ENCODE peak calls at places on chromosomes 6 and 20, in seven cellular contexts. One of them, this sample, is unnamed. For H3K4me1, the result is how much of the 10 kb centered on the place peaks cover.

GRCh38 chr6:43276180-43277082 is 21.6 kb upstream of the SLC22A7 start:
- DNase-seq in lower lobe of right lung: no peak
- DNase-seq in psoas muscle: no peak
- DNase-seq in hepatocyte: peak
- DNase-seq in lung: no peak
- DNase-seq in body of pancreas: no peak
- DNase-seq in Panc1: no peak
- DNase-seq in this sample: no peak

GRCh38 chr20:59163641-59164530 is at the start of gene ZNF831:
- DNase-seq in hepatocyte: no peak
- DNase-seq in Panc1: no peak
- DNase-seq in psoas muscle: no peak
- DNase-seq in lung: no peak
- DNase-seq in body of pancreas: no peak
- DNase-seq in lower lobe of right lung: no peak
- DNase-seq in this sample: no peak

GRCh38 chr6:47083586-47084047 is 41.5 kb upstream of the ADGRF1 start:
- DNase-seq in hepatocyte: peak
- DNase-seq in psoas muscle: peak
- DNase-seq in lung: peak
- DNase-seq in lower lobe of right lung: peak
- DNase-seq in body of pancreas: peak
- DNase-seq in Panc1: no peak
- DNase-seq in this sample: peak

GRCh38 chr6:88380618-88381288 is 214.6 kb upstream of the CNR1 start:
- DNase-seq in lung: no peak
- DNase-seq in lower lobe of right lung: no peak
- DNase-seq in psoas muscle: no peak
- DNase-seq in Panc1: no peak
- DNase-seq in body of pancreas: no peak
- DNase-seq in hepatocyte: no peak
- DNase-seq in this sample: no peak

GRCh38 chr6:97697450-97697849 is 414.4 kb upstream of the MMS22L start:
- DNase-seq in body of pancreas: no peak
- DNase-seq in lower lobe of right lung: no peak
- DNase-seq in Panc1: no peak
- DNase-seq in lung: no peak
- DNase-seq in hepatocyte: no peak
- DNase-seq in psoas muscle: no peak
- DNase-seq in this sample: no peak

GRCh38 chr6:130933712-130934200 is 106.5 kb downstream of the SMLR1 start:
- DNase-seq in lung: no peak
- DNase-seq in Panc1: peak
- DNase-seq in body of pancreas: no peak
- DNase-seq in hepatocyte: peak
- DNase-seq in lower lobe of right lung: no peak
- DNase-seq in psoas muscle: no peak
- DNase-seq in this sample: no peak

GRCh38 chr20:25018425-25018824 is 25.9 kb upstream of the APMAP start:
- DNase-seq in hepatocyte: no peak
- DNase-seq in psoas muscle: no peak
- DNase-seq in lung: no peak
- DNase-seq in lower lobe of right lung: no peak
- DNase-seq in body of pancreas: no peak
- DNase-seq in Panc1: no peak
- DNase-seq in this sample: peak

GRCh38 chr20:63641792-63642517 is 11.3 kb downstream of the STMN3 start:
- DNase-seq in body of pancreas: peak
- DNase-seq in hepatocyte: peak
- DNase-seq in lung: peak
- DNase-seq in Panc1: no peak
- DNase-seq in psoas muscle: peak
- DNase-seq in lower lobe of right lung: peak
- DNase-seq in this sample: peak

GRCh38 chr20:58621906-58622548 is 29.1 kb upstream of the STX16 start:
- DNase-seq in lung: no peak
- DNase-seq in hepatocyte: no peak
- DNase-seq in lower lobe of right lung: no peak
- DNase-seq in body of pancreas: no peak
- DNase-seq in psoas muscle: no peak
- DNase-seq in Panc1: no peak
- DNase-seq in this sample: peak

GRCh38 chr20:15395457-15395856 is 1058.0 kb upstream of the FLRT3 start:
- DNase-seq in Panc1: no peak
- DNase-seq in lung: no peak
- DNase-seq in hepatocyte: no peak
- DNase-seq in lower lobe of right lung: no peak
- DNase-seq in body of pancreas: no peak
- DNase-seq in psoas muscle: no peak
- DNase-seq in this sample: no peak

GRCh38 chr6:82040405-82041221 is 206.9 kb downstream of the IBTK start:
- DNase-seq in body of pancreas: peak
- DNase-seq in psoas muscle: no peak
- DNase-seq in lung: no peak
- DNase-seq in Panc1: no peak
- DNase-seq in lower lobe of right lung: no peak
- DNase-seq in hepatocyte: peak
- DNase-seq in this sample: no peak

GRCh38 chr20:43415661-43416430 is 41.9 kb upstream of the SRSF6 start:
- DNase-seq in lung: no peak
- DNase-seq in psoas muscle: no peak
- DNase-seq in hepatocyte: no peak
- DNase-seq in lower lobe of right lung: no peak
- DNase-seq in body of pancreas: no peak
- DNase-seq in Panc1: no peak
- DNase-seq in this sample: no peak

GRCh38 chr20:39042279-39043150 is 80.4 kb downstream of the DHX35 start:
- DNase-seq in lower lobe of right lung: no peak
- DNase-seq in hepatocyte: no peak
- DNase-seq in Panc1: no peak
- DNase-seq in psoas muscle: no peak
- DNase-seq in body of pancreas: no peak
- DNase-seq in lung: no peak
- DNase-seq in this sample: no peak

GRCh38 chr6:113684382-113684901 is 172.7 kb upstream of the MARCKS start:
- DNase-seq in psoas muscle: no peak
- DNase-seq in Panc1: no peak
- DNase-seq in lung: no peak
- DNase-seq in hepatocyte: no peak
- DNase-seq in body of pancreas: peak
- DNase-seq in lower lobe of right lung: no peak
- DNase-seq in this sample: no peak

GRCh38 chr6:84089081-84089480 is 55.5 kb downstream of the MRAP2 start:
- DNase-seq in hepatocyte: no peak
- DNase-seq in lower lobe of right lung: no peak
- DNase-seq in body of pancreas: no peak
- DNase-seq in lung: no peak
- DNase-seq in Panc1: no peak
- DNase-seq in psoas muscle: no peak
- DNase-seq in this sample: no peak

GRCh38 chr6:70725817-70726413 is 58.2 kb downstream of the SMAP1 start:
- DNase-seq in hepatocyte: no peak
- DNase-seq in Panc1: no peak
- DNase-seq in lung: no peak
- DNase-seq in psoas muscle: no peak
- DNase-seq in body of pancreas: no peak
- DNase-seq in lower lobe of right lung: no peak
- DNase-seq in this sample: no peak

GRCh38 chr6:168222261-168222660 is 97.3 kb downstream of the DACT2 start:
- DNase-seq in lower lobe of right lung: no peak
- DNase-seq in body of pancreas: no peak
- DNase-seq in Panc1: no peak
- DNase-seq in lung: no peak
- DNase-seq in hepatocyte: no peak
- DNase-seq in psoas muscle: no peak
- DNase-seq in this sample: no peak

GRCh38 chr6:36682328-36683144 is 4.0 kb downstream of the CDKN1A start:
- DNase-seq in lower lobe of right lung: peak
- DNase-seq in hepatocyte: peak
- DNase-seq in psoas muscle: peak
- DNase-seq in lung: peak
- DNase-seq in body of pancreas: peak
- DNase-seq in Panc1: no peak
- DNase-seq in this sample: no peak
- H3K4me3 ChIP-seq in lower lobe of right lung: peak
- H3K4me3 ChIP-seq in hepatocyte: no peak
- H3K4me3 ChIP-seq in psoas muscle: peak
- H3K4me3 ChIP-seq in lung: no peak
- H3K4me3 ChIP-seq in body of pancreas: no peak
- H3K4me3 ChIP-seq in Panc1: peak
- H3K4me3 ChIP-seq in this sample: no peak

GRCh38 chr6:41426888-41427641 is 91.7 kb downstream of the NCR2 start:
- DNase-seq in psoas muscle: no peak
- DNase-seq in body of pancreas: no peak
- DNase-seq in hepatocyte: no peak
- DNase-seq in lung: no peak
- DNase-seq in lower lobe of right lung: no peak
- DNase-seq in Panc1: no peak
- DNase-seq in this sample: no peak

GRCh38 chr6:41428402-41428994 is 93.1 kb downstream of the NCR2 start:
- DNase-seq in Panc1: no peak
- DNase-seq in lung: no peak
- DNase-seq in hepatocyte: peak
- DNase-seq in psoas muscle: no peak
- DNase-seq in lower lobe of right lung: no peak
- DNase-seq in body of pancreas: no peak
- DNase-seq in this sample: no peak

GRCh38 chr6:41428995-41429417 is 93.6 kb downstream of the NCR2 start:
- DNase-seq in lower lobe of right lung: peak
- DNase-seq in lung: no peak
- DNase-seq in hepatocyte: peak
- DNase-seq in body of pancreas: no peak
- DNase-seq in psoas muscle: peak
- DNase-seq in Panc1: no peak
- DNase-seq in this sample: peak

GRCh38 chr6:41426438-41426851 is 91.0 kb downstream of the NCR2 start:
- DNase-seq in lung: no peak
- DNase-seq in Panc1: no peak
- DNase-seq in lower lobe of right lung: no peak
- DNase-seq in body of pancreas: no peak
- DNase-seq in psoas muscle: no peak
- DNase-seq in hepatocyte: peak
- DNase-seq in this sample: no peak

DNA sequence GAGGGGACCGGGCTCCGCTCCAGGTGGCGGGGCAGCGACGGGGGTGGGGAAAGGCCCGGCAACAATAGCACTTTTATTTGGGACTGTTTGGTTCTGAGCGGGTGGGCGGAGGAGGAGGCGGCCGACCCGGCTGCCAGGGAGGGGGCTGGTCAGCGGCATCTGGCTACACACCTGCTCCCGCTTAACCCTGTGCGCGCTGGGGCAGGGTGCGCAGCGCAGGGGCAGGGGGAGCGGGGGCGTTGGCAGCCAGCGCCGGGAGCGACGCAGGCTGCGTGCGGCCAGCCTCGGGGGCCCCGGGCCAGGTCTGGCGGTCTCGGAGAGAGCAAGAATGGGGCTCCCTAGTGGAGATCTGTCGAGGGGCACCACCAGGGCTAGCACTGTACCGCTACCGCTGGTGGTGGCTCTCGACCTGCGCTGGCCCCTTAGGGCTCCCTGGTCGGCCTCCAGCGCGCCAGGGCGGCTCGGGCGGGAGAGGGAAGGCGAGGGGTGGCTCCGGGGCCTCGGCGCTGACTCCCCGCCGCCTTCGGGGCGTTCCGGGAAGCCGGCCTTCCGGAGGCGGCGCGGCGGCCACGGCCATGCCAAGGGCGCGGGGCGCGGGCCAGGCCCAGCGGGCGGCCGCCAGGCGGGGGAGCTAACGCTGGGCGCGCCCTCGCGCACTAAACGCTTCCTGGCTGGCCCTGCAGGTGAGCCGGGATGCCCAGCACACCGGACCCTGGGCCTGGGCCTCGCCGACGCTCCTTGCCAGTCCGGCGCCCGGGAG is 92.4 kb downstream of the NCR2 start:
- DNase-seq in psoas muscle: peak
- DNase-seq in hepatocyte: peak
- DNase-seq in lung: peak
- DNase-seq in lower lobe of right lung: peak
- DNase-seq in Panc1: no peak
- DNase-seq in body of pancreas: peak
- DNase-seq in this sample: peak
- TF ChIP-seq CTCF in psoas muscle: peak
- TF ChIP-seq CTCF in hepatocyte: no peak
- TF ChIP-seq CTCF in lung: no peak
- TF ChIP-seq CTCF in lower lobe of right lung: no peak
- TF ChIP-seq CTCF in Panc1: no peak
- TF ChIP-seq CTCF in body of pancreas: no peak
- TF ChIP-seq CTCF in this sample: no peak

DNA sequence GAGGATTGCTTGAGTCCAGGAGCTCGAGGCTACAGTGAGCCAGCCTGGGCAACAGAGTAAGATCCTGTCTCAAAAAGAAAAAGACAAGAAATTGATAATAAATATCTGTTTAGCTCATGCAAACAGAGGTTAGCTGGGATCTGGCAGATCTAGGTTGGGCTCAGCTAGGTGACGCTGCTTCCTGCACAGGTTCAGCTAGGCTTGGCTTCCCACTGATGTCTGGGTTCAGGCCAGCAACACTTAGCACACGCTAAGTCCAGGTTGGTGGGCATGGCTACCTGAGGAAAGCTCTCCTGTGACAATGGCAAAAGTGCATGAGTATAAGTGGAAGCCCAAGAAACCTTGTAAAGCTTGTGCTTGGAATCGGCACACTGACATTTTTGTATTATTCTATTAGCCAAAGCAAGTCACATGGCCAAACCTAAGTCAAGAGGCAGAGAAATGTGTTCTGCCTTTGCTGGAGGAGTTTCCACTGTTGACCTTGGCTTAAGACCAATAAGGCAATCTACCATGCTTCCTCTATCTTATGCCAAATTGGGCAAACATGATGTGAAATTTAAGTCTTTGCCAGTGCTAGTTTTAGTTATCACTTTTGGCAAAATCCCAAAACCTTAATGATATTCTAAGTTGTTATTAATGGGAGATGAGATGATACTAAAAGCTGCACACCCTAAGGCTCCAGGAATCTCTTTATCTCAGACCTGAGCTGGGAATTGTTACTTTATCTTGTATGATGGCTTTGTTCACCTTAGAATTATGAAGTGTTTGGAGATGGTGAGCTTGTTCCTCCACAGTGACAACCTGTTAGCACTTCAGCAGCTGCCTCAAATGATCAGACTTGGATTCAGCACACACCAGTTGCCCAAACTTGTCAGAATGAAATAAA is 49.0 kb downstream of the RIN2 start:
- DNase-seq in body of pancreas: peak
- DNase-seq in psoas muscle: no peak
- DNase-seq in lung: peak
- DNase-seq in hepatocyte: no peak
- DNase-seq in Panc1: no peak
- DNase-seq in lower lobe of right lung: no peak
- DNase-seq in this sample: no peak
- H3K4me1 ChIP-seq in body of pancreas: under half
- H3K4me1 ChIP-seq in psoas muscle: under half
- H3K4me1 ChIP-seq in lung: under half
- H3K4me1 ChIP-seq in hepatocyte: under half
- H3K4me1 ChIP-seq in Panc1: under half
- H3K4me1 ChIP-seq in lower lobe of right lung: under half
- H3K4me1 ChIP-seq in this sample: under half

DNA sequence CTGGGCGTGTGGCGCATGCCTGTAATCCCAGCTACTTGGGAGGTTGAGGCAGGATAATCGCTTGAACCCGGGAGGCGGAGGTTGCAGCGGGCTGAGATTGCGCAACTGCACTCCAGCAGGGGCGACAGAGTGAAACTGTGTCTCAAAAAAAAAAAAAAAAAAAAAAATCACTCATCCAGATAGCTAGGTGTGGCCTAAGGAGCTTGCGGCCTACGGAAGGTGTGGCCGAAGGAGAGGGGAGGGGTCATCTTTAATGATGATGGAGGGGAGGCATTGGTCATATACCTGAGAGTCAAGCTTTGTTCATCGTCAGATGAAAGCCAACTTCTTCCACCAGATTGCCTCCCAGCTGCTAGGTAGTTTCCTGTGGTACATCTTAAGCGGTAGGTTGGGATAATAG is 801 bp upstream of the PPARD start:
- DNase-seq in lower lobe of right lung: no peak
- DNase-seq in body of pancreas: no peak
- DNase-seq in hepatocyte: no peak
- DNase-seq in Panc1: no peak
- DNase-seq in psoas muscle: no peak
- DNase-seq in lung: no peak
- DNase-seq in this sample: no peak
- H3K4me3 ChIP-seq in lower lobe of right lung: no peak
- H3K4me3 ChIP-seq in body of pancreas: no peak
- H3K4me3 ChIP-seq in hepatocyte: no peak
- H3K4me3 ChIP-seq in Panc1: no peak
- H3K4me3 ChIP-seq in psoas muscle: peak
- H3K4me3 ChIP-seq in lung: no peak
- H3K4me3 ChIP-seq in this sample: no peak